ENCODE peak calls at places on chromosomes 16 and 17, in eight cellular contexts. Y, X, E, S, G, V, W and F are unnamed samples. For H3K4me1, the result is how much of the 10 kb centered on the place peaks cover.

GRCh38 chr16:49645263-49645662 is 210.6 kb downstream of the ZNF423 start:
- DNase-seq in Y (no peak), X (no peak), E (no peak), S (no peak), G (no peak), V (no peak), W (no peak), F (no peak)

GRCh38 chr17:14775761-14776492 is 475.0 kb downstream of the HS3ST3B1 start:
- DNase-seq in Y (no peak), X (no peak), E (no peak), S (no peak), G (no peak), V (no peak), W (no peak), F (no peak)

GRCh38 chr17:69508814-69509213 is 94.3 kb downstream of the MAP2K6 start:
- DNase-seq in Y (no peak), X (no peak), E (no peak), S (no peak), G (no peak), V (no peak), W (no peak), F (no peak)

GRCh38 chr17:78360371-78361226 is 722 bp upstream of the SOCS3 start:
- DNase-seq in Y (peak), X (peak), E (peak), S (peak), G (peak), V (peak), W (peak), F (peak)

GRCh38 chr16:89544713-89545043 is 15.8 kb upstream of the RPL13 start:
- DNase-seq in Y (no peak), X (no peak), E (no peak), S (no peak), G (no peak), V (no peak), W (no peak), F (no peak)

GRCh38 chr17:73630531-73630930 is 13.7 kb downstream of the SDK2 start:
- DNase-seq in Y (no peak), X (no peak), E (no peak), S (no peak), G (no peak), V (no peak), W (no peak), F (no peak)

GRCh38 chr16:50841081-50841886 is 99.4 kb downstream of the CYLD start:
- DNase-seq in Y (peak), X (no peak), E (no peak), S (no peak), G (no peak), V (no peak), W (no peak), F (peak)

GRCh38 chr16:48201515-48202201 is 42.4 kb upstream of the LONP2 start:
- DNase-seq in Y (no peak), X (no peak), E (no peak), S (no peak), G (no peak), V (no peak), W (peak), F (no peak)

GRCh38 chr16:85100265-85100664 is 12.0 kb downstream of the CIBAR2 start:
- DNase-seq in Y (no peak), X (no peak), E (no peak), S (no peak), G (no peak), V (no peak), W (no peak), F (no peak)

GRCh38 chr17:43563262-43564079 is 17.3 kb upstream of the ETV4 start:
- DNase-seq in Y (no peak), X (no peak), E (no peak), S (no peak), G (no peak), V (no peak), W (no peak), F (no peak)

GRCh38 chr16:15846510-15846909 is 10.3 kb downstream of the MYH11 start:
- DNase-seq in Y (no peak), X (no peak), E (no peak), S (no peak), G (no peak), V (no peak), W (no peak), F (no peak)

GRCh38 chr17:63531022-63531965 is 8.1 kb downstream of the KCNH6 start:
- DNase-seq in Y (no peak), X (no peak), E (no peak), S (no peak), G (no peak), V (no peak), W (peak), F (no peak)

GRCh38 chr17:65743313-65743665 is 181.8 kb upstream of the AXIN2 start:
- DNase-seq in Y (no peak), X (no peak), E (no peak), S (no peak), G (peak), V (no peak), W (no peak), F (no peak)

GRCh38 chr17:57527437-57528083 is 217.5 kb downstream of the CCDC182 start:
- DNase-seq in Y (no peak), X (no peak), E (no peak), S (no peak), G (no peak), V (no peak), W (no peak), F (no peak)

GRCh38 chr17:44970136-44970737 is 2.1 kb upstream of the C1QL1 start:
- DNase-seq in Y (no peak), X (no peak), E (no peak), S (peak), G (no peak), V (peak), W (peak), F (peak)

GRCh38 chr17:77691216-77692085 is 267.1 kb upstream of the TNRC6C start:
- DNase-seq in Y (no peak), X (no peak), E (no peak), S (no peak), G (no peak), V (no peak), W (no peak), F (peak)

GRCh38 chr17:8375738-8376259 is 705 bp downstream of the KRABD2 start:
- DNase-seq in Y (no peak), X (no peak), E (peak), S (no peak), G (no peak), V (peak), W (no peak), F (no peak)

GRCh38 chr17:33944826-33945225 is 310.3 kb upstream of the CCL2 start:
- DNase-seq in Y (no peak), X (no peak), E (no peak), S (no peak), G (no peak), V (no peak), W (no peak), F (no peak)
- H3K27ac ChIP-seq in Y (no peak), X (no peak), E (no peak), S (no peak), G (no peak), V (no peak), W (no peak), F (no peak)

GRCh38 chr17:17028878-17029535 is 13.2 kb upstream of the MPRIP start:
- DNase-seq in Y (no peak), X (no peak), E (no peak), S (no peak), G (no peak), V (no peak), W (no peak), F (no peak)

GRCh38 chr17:17027442-17028058 is 14.7 kb upstream of the MPRIP start:
- DNase-seq in Y (no peak), X (no peak), E (no peak), S (no peak), G (peak), V (no peak), W (no peak), F (no peak)

GRCh38 chr17:17026163-17026562 is 16.1 kb upstream of the MPRIP start:
- DNase-seq in Y (no peak), X (no peak), E (no peak), S (no peak), G (no peak), V (peak), W (no peak), F (no peak)

GRCh38 chr17:17029938-17030337 is 12.3 kb upstream of the MPRIP start:
- DNase-seq in Y (no peak), X (no peak), E (no peak), S (no peak), G (no peak), V (no peak), W (peak), F (no peak)

GRCh38 chr17:17028059-17028877 is 14.0 kb upstream of the MPRIP start:
- DNase-seq in Y (no peak), X (no peak), E (peak), S (peak), G (peak), V (peak), W (peak), F (no peak)
- H3K4me3 ChIP-seq in Y (no peak), X (no peak), E (no peak), S (no peak), G (no peak), V (no peak), W (no peak), F (no peak)

GRCh38 chr17:75246404-75246803 is 15.0 kb downstream of the GGA3 start:
- DNase-seq in Y (no peak), X (no peak), E (no peak), S (no peak), G (no peak), V (no peak), W (no peak), F (no peak)
- H3K4me1 ChIP-seq in Y (under half), X (under half), E (under half), S (under half), G (under half), V (under half), W (under half), F (under half)

DNA sequence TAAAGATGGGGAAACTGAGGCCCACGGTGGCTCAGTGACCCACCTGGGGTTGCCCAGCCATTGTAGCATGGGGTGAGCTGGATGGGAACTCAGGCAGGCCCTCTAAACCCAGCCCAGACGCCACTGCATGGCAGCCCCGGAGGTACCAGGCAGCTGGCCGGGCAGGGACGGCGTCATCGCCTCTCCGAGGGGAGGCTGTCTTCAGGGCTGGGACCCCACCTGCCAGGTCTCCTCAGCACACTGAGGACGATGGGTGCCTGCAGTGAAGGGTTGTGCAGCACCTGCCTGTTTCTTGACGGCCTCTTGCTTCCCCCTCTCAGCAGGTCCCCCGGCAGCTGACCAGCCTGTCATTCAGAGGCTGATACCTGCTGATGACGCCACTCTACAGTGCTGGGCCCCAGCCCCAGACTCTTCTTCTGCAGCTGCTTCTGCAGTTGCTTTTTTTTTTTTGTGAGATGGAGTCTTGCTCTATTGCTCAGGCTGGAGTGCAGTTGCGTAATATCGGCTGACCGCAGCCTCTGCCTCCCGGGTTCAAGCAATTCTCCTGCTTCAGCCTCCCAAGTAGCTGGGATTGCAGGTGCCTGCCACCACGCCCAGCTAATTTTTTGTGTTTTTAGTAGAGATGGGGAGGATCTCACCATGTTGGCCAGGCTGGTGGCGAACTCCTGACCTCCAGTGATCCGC is 24.7 kb downstream of the RNF213 start:
- DNase-seq in Y (no peak), X (no peak), E (no peak), S (no peak), G (no peak), V (no peak), W (no peak), F (no peak)
- H3K27ac ChIP-seq in Y (peak), X (no peak), E (no peak), S (no peak), G (no peak), V (no peak), W (no peak), F (no peak)

DNA sequence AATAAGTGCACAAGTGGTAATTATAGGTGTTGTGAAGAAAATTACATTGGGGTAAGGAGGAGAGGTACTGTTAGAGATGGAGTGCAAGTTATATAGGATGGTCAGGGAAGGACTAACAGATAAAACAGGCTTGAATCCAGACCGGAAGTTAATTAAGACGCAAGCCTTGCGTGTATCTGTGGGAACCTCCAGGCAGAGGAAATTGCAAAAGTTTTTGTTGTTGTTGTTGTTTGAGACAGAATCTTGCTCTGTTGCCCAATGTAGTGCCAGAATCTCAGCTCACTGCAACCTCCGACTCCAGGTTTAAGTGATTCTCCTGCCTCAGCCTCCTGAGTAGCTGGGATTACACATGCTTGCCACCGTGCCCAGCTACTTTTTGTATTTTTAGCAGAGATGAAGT is 2.4 kb upstream of the ZNF18 start:
- DNase-seq in Y (no peak), X (no peak), E (no peak), S (no peak), G (no peak), V (no peak), W (no peak), F (no peak)
- H3K4me3 ChIP-seq in Y (no peak), X (no peak), E (no peak), S (no peak), G (no peak), V (no peak), W (no peak), F (no peak)

GRCh38 chr16:57146735-57147134 is 39.1 kb downstream of the PSME3IP1 start:
- DNase-seq in Y (no peak), X (no peak), E (no peak), S (no peak), G (peak), V (no peak), W (peak), F (no peak)
- H3K4me1 ChIP-seq in Y (under half), X (under half), E (under half), S (half or more), G (under half), V (half or more), W (under half), F (under half)

GRCh38 chr17:50266384-50267073 is 7.7 kb upstream of the TMEM92 start:
- DNase-seq in Y (no peak), X (no peak), E (peak), S (no peak), G (peak), V (no peak), W (peak), F (no peak)
- H3K27ac ChIP-seq in Y (no peak), X (no peak), E (peak), S (no peak), G (no peak), V (no peak), W (no peak), F (no peak)

GRCh38 chr17:13323990-13324389 is 277.7 kb downstream of the HS3ST3A1 start:
- DNase-seq in Y (no peak), X (no peak), E (no peak), S (no peak), G (no peak), V (no peak), W (no peak), F (no peak)

GRCh38 chr17:13321932-13322701 is 279.6 kb downstream of the HS3ST3A1 start:
- DNase-seq in Y (no peak), X (no peak), E (no peak), S (no peak), G (no peak), V (no peak), W (no peak), F (no peak)

GRCh38 chr17:13320046-13320785 is 281.5 kb downstream of the HS3ST3A1 start:
- DNase-seq in Y (no peak), X (no peak), E (no peak), S (no peak), G (no peak), V (no peak), W (peak), F (no peak)
- H3K4me3 ChIP-seq in Y (no peak), X (no peak), E (no peak), S (no peak), G (no peak), V (no peak), W (no peak), F (no peak)

DNA sequence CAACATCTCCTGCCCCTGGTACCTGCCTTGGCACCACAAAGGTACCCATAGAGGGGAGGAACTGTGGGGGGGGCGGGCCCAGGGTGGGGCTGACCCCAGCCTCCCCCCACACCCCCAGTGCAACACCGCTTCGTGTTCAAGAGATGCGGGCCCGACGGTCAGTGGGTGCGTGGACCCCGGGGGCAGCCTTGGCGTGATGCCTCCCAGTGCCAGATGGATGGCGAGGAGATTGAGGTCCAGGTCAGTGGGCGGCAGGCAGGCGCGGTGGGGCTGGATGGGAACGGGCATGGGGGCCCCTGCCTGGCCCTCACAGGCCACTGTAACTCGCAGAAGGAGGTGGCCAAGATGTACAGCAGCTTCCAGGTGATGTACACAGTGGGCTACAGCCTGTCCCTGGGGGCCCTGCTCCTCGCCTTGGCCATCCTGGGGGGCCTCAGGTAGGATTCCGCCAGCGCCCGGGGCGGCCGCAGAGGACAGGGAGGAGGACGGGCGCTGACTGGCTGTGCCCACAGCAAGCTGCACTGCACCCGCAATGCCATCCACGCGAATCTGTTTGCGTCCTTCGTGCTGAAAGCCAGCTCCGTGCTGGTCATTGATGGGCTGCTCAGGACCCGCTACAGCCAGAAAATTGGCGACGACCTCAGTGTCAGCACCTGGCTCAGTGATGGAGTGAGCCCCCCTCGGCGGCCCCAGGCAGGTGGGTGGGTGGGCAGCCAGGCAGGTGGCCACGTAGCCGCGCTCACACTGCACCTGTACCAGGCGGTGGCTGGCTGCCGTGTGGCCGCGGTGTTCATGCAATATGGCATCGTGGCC is 7.1 kb downstream of the GCGR start:
- DNase-seq in Y (no peak), X (no peak), E (no peak), S (no peak), G (no peak), V (no peak), W (no peak), F (no peak)
- H3K4me1 ChIP-seq in Y (under half), X (under half), E (under half), S (under half), G (under half), V (under half), W (under half), F (under half)

GRCh38 chr16:787978-788398 is at the start of gene RPUSD1:
- DNase-seq in Y (no peak), X (no peak), E (no peak), S (peak), G (no peak), V (no peak), W (peak), F (no peak)

GRCh38 chr16:789451-789850 is 1.0 kb downstream of the CHTF18 start:
- DNase-seq in Y (no peak), X (no peak), E (no peak), S (no peak), G (no peak), V (no peak), W (no peak), F (no peak)

GRCh38 chr16:788399-789126 is at the start of gene CHTF18:
- DNase-seq in Y (peak), X (peak), E (peak), S (peak), G (peak), V (peak), W (peak), F (peak)

GRCh38 chr16:785563-786535 is 2.3 kb downstream of the RPUSD1 start:
- DNase-seq in Y (peak), X (peak), E (peak), S (peak), G (peak), V (peak), W (peak), F (peak)

DNA sequence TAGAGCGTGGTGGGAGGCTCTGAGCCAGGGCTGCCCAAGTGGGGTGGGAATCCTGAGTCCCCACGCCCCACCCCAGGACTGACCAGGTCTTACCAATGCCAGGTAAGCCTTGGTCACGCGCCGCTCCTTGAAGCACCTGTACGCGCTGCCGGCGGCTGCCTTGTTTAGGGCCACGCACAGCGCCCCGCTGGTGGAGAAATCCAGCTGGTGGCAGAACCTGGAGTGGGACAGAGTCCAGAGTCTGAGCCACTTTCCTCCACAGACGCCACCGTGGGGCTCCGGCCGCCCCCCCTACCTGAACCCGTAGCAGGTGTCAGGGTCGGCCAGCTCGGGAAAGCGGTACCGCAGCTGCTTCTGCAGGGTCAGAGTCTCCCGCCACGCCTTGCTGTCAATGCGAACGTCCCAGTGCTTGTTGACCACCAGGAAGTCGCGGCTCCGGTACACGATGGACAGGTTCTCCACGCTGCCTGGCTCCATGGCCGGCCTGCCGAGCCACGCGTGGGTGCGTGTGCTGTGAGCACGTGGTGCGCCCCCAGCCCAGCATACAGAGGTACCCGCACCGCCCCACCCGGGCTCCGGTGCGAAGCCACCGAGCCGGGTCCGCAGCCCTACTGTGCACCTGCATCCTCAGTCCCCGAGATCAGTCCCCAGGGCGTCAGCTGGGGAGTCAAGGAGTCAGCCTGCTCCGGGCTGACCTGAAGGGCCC is 767 bp downstream of the RPUSD1 start:
- DNase-seq in Y (no peak), X (no peak), E (no peak), S (no peak), G (no peak), V (peak), W (no peak), F (no peak)
- H3K27ac ChIP-seq in Y (peak), X (peak), E (no peak), S (peak), G (no peak), V (no peak), W (no peak), F (peak)